ENCODE peak calls at places on chromosome 12, in seven cellular contexts. O is activated T-helper 1 cell treated with Interleukin-2 at 50 U/mL for 16 hours; P is T follicular helper cell; N is Caco-2; B is NCI-H1930; D is activated CD8-positive, alpha-beta memory T cell treated with anti-CD3 and anti-CD28 coated beads, Interleukin-2, amount 50 U/mL, for 4 hours; U is head of caudate nucleus. G is an unnamed sample.

GRCh38 chr12:96578526-96579125 is 89.2 kb downstream of the CFAP54 start:
- DNase-seq in P (no peak), N (peak), B (peak), O (no peak), D (no peak), U (no peak), G (no peak)

GRCh38 chr12:31868980-31869379 is 90.2 kb upstream of the RESF1 start:
- DNase-seq in O (no peak), U (no peak), P (no peak), B (no peak), N (no peak), D (no peak), G (no peak)

GRCh38 chr12:67517181-67517887 is 131.2 kb upstream of the DYRK2 start:
- DNase-seq in U (no peak), N (no peak), B (no peak), P (no peak), D (no peak), O (no peak), G (no peak)

GRCh38 chr12:91249059-91250055 is 66.7 kb upstream of the DCN start:
- DNase-seq in N (no peak), O (no peak), B (no peak), U (no peak), P (no peak), D (no peak), G (no peak)

GRCh38 chr12:46492471-46493351 is 120.1 kb upstream of the SLC38A2 start:
- DNase-seq in D (no peak), O (no peak), N (peak), P (no peak), B (no peak), U (no peak), G (no peak)

GRCh38 chr12:57766464-57767311 is at the start of gene CYP27B1:
- DNase-seq in U (no peak), O (no peak), D (no peak), B (no peak), P (no peak), N (peak), G (no peak)

GRCh38 chr12:132046561-132046960 is 96.8 kb downstream of the EP400 start:
- DNase-seq in N (no peak), O (no peak), D (no peak), P (no peak), B (no peak), U (no peak), G (no peak)

GRCh38 chr12:103505371-103506236 is 9.8 kb upstream of the C12orf42 start:
- DNase-seq in N (no peak), D (no peak), U (no peak), B (no peak), O (no peak), P (no peak), G (no peak)

GRCh38 chr12:109738209-109738608 is 24.6 kb downstream of the FAM222A start:
- DNase-seq in O (no peak), U (peak), D (peak), P (no peak), N (no peak), B (no peak), G (no peak)

GRCh38 chr12:104715562-104716182 is 242.4 kb downstream of the SLC41A2 start:
- DNase-seq in B (no peak), U (no peak), N (no peak), O (no peak), D (no peak), P (no peak), G (no peak)

GRCh38 chr12:111330800-111331752 is 37.8 kb downstream of the PHETA1 start:
- DNase-seq in B (peak), U (no peak), P (no peak), D (no peak), N (peak), O (no peak), G (no peak)

GRCh38 chr12:42213023-42213422 is 25.0 kb downstream of the YAF2 start:
- DNase-seq in U (no peak), O (no peak), P (no peak), N (peak), B (peak), D (no peak), G (no peak)

GRCh38 chr12:127133675-127134335 is 1133.2 kb upstream of the TMEM132C start:
- DNase-seq in N (no peak), O (no peak), B (no peak), P (no peak), D (no peak), U (no peak), G (no peak)

GRCh38 chr12:93427779-93428564 is 13.8 kb downstream of the UBE2N start:
- DNase-seq in D (no peak), O (no peak), P (no peak), N (no peak), U (no peak), B (no peak), G (no peak)

GRCh38 chr12:132132609-132133430 is 11.3 kb downstream of the DDX51 start:
- DNase-seq in D (no peak), P (no peak), U (no peak), N (no peak), O (no peak), B (no peak), G (no peak)

GRCh38 chr12:6211421-6211869 is 11.2 kb downstream of the CD9 start:
- DNase-seq in P (no peak), U (no peak), B (no peak), O (no peak), N (no peak), D (no peak), G (no peak)

GRCh38 chr12:75877588-75878381 is 153.8 kb downstream of the PHLDA1 start:
- DNase-seq in O (no peak), B (no peak), P (no peak), N (no peak), U (no peak), D (no peak), G (no peak)

GRCh38 chr12:3453266-3453862 is 37.6 kb upstream of the PRMT8 start:
- DNase-seq in P (no peak), N (no peak), O (no peak), D (no peak), U (no peak), B (no peak), G (no peak)

GRCh38 chr12:72346331-72346944 is 74.3 kb downstream of the TRHDE start:
- DNase-seq in U (peak), N (peak), B (peak), P (no peak), O (no peak), D (no peak), G (peak)

GRCh38 chr12:80038062-80038560 is 61.2 kb upstream of the OTOGL start:
- DNase-seq in D (no peak), N (no peak), P (no peak), B (no peak), U (no peak), O (no peak), G (no peak)

GRCh38 chr12:67681941-67682340 is 33.4 kb downstream of the DYRK2 start:
- DNase-seq in B (no peak), D (no peak), N (no peak), O (no peak), P (no peak), U (no peak), G (no peak)

GRCh38 chr12:34163443-34163842 is 141.1 kb downstream of the ALG10 start:
- DNase-seq in B (no peak), P (no peak), N (no peak), U (no peak), O (no peak), D (no peak), G (no peak)

G was measured in anterior cingulate cortex.